ENCODE peak calls at places on chromosomes 16 and 17, in four cellular contexts. X is KBM-7, J is substantia nigra, O is Caki2. Y is an unnamed sample.

GRCh38 chr17:29263916-29264315 is 17.3 kb downstream of the CRYBA1 start:
- DNase-seq in X (no peak), J (no peak), O (no peak), Y (no peak)

GRCh38 chr16:56353054-56353921 is 72.1 kb downstream of the AMFR start:
- DNase-seq in O (no peak), J (no peak), X (no peak), Y (no peak)

GRCh38 chr17:40518401-40519088 is 17.1 kb upstream of the TNS4 start:
- DNase-seq in X (no peak), O (peak; percentile 58), J (no peak), Y (no peak)

GRCh38 chr17:81200695-81201580 is 21.8 kb downstream of the CEP131 start:
- DNase-seq in X (peak; percentile 68), J (peak; percentile 23), O (peak; percentile 41), Y (no peak)

GRCh38 chr16:70391881-70392481 is 45.3 kb downstream of the DDX19A start:
- DNase-seq in O (no peak), J (no peak), X (no peak), Y (peak; percentile 66)

GRCh38 chr16:2857451-2858244 is at the start of gene PRSS22:
- DNase-seq in J (no peak), O (no peak), X (no peak), Y (no peak)

GRCh38 chr17:75093543-75094158 is 5.9 kb downstream of the SLC16A5 start:
- DNase-seq in O (no peak), J (no peak), X (no peak), Y (peak; percentile 51)

GRCh38 chr16:84194470-84195200 is 3.7 kb downstream of the ADAD2 start:
- DNase-seq in J (no peak), O (no peak), X (no peak), Y (no peak)

GRCh38 chr17:10879110-10879509 is 41.2 kb upstream of the PIRT start:
- DNase-seq in O (no peak), J (peak; percentile 1), X (peak; percentile 26), Y (peak; percentile 47)

GRCh38 chr17:72386619-72387237 is 265.9 kb downstream of the SOX9 start:
- DNase-seq in O (peak; percentile 51), X (no peak), J (no peak), Y (no peak)

GRCh38 chr16:54591816-54592246 is 305.2 kb upstream of the IRX3 start:
- DNase-seq in O (no peak), J (no peak), X (no peak), Y (no peak)

GRCh38 chr16:49492090-49492801 is 118.6 kb downstream of the C16orf78 start:
- DNase-seq in O (no peak), J (no peak), X (peak; percentile 27), Y (no peak)

GRCh38 chr17:79627184-79627765 is 16.4 kb upstream of the RBFOX3 start:
- DNase-seq in O (no peak), X (no peak), J (no peak), Y (peak; percentile 4)

GRCh38 chr16:78179666-78180065 is 80.2 kb downstream of the WWOX start:
- DNase-seq in O (no peak), X (no peak), J (no peak), Y (no peak)

GRCh38 chr16:11587643-11588247 is 1.0 kb upstream of the LITAF start:
- DNase-seq in O (no peak), X (no peak), J (no peak), Y (no peak)

GRCh38 chr17:64056269-64057005 is 36.0 kb upstream of the ICAM2 start:
- DNase-seq in X (no peak), O (no peak), J (no peak), Y (no peak)

GRCh38 chr17:32757963-32758362 is 119.0 kb downstream of the MYO1D start:
- DNase-seq in X (no peak), J (no peak), O (peak; percentile 9), Y (no peak)

GRCh38 chr17:37292429-37293139 is 83.2 kb upstream of the C17orf78 start:
- DNase-seq in X (peak; percentile 67), J (no peak), O (no peak), Y (no peak)

GRCh38 chr17:30922235-30922993 is 669 bp downstream of the ADAP2 start:
- DNase-seq in X (no peak), J (no peak), O (no peak), Y (no peak)

GRCh38 chr17:1367351-1367745 is 32.7 kb downstream of the YWHAE start:
- DNase-seq in O (no peak), J (no peak), X (no peak), Y (no peak)

GRCh38 chr16:15643453-15644305 is 725 bp upstream of the MARF1 start:
- DNase-seq in X (peak; percentile 78), J (no peak), O (peak; percentile 73), Y (no peak)

GRCh38 chr17:18946536-18946935 is 5.4 kb upstream of the SLC5A10 start:
- DNase-seq in J (no peak), X (no peak), O (no peak), Y (no peak)

GRCh38 chr16:56093055-56093454 is 98.2 kb upstream of the GNAO1 start:
- DNase-seq in X (no peak), J (no peak), O (no peak), Y (no peak)

GRCh38 chr17:70310251-70310672 is 140.9 kb downstream of the KCNJ2 start:
- DNase-seq in J (no peak), O (no peak), X (no peak), Y (no peak)

GRCh38 chr16:81647527-81647926 is 131.6 kb upstream of the PLCG2 start:
- DNase-seq in J (no peak), O (peak; percentile 75), X (no peak), Y (no peak)

GRCh38 chr16:16857603-16858283 is 478.8 kb downstream of the NPIPA7 start:
- DNase-seq in J (no peak), X (no peak), O (peak; percentile 18), Y (no peak)

GRCh38 chr17:68289936-68290267 is 1.0 kb downstream of the SLC16A6 start:
- DNase-seq in O (no peak), J (no peak), X (peak; percentile 15), Y (no peak)

GRCh38 chr16:78551487-78552085 is 452.1 kb downstream of the WWOX start:
- DNase-seq in X (no peak), O (no peak), J (no peak), Y (no peak)

GRCh38 chr17:63140255-63140654 is 174.2 kb downstream of the TANC2 start:
- DNase-seq in O (no peak), J (no peak), X (peak; percentile 72), Y (no peak)

GRCh38 chr16:2468725-2469398 is 2.2 kb upstream of the NTN3 start:
- DNase-seq in O (no peak), X (no peak), J (peak; percentile 46), Y (no peak)

GRCh38 chr16:85259115-85259830 is 147.0 kb upstream of the CIBAR2 start:
- DNase-seq in O (no peak), X (no peak), J (no peak), Y (no peak)

GRCh38 chr16:54936979-54937672 is 6.5 kb downstream of the IRX5 start:
- DNase-seq in J (no peak), X (no peak), O (no peak), Y (no peak)

GRCh38 chr17:18106211-18106610 is 2.3 kb upstream of the MYO15A start:
- DNase-seq in X (no peak), O (no peak), J (no peak), Y (no peak)

Y was measured in posterior cingulate gyrus.